ENCODE peak calls at places on chromosomes 5 and 9, in four cellular contexts. R is nephron progenitor cell, J is RWPE1, O is endothelial cell. L is an unnamed sample.

GRCh38 chr9:95005276-95006141 is 279.0 kb downstream of the AOPEP start:
- DNase-seq in R (peak; percentile 18), J (peak; percentile 46), O (no peak), L (no peak)

GRCh38 chr9:119159386-119159785 is 209.8 kb downstream of the BRINP1 start:
- DNase-seq in R (no peak), J (no peak), O (no peak), L (no peak)

GRCh38 chr5:133265720-133266575 is 214.1 kb downstream of the HSPA4 start:
- DNase-seq in R (no peak), J (no peak), O (no peak), L (no peak)

GRCh38 chr9:71273613-71274012 is 152.2 kb upstream of the TRPM3 start:
- DNase-seq in R (no peak), J (no peak), O (no peak), L (no peak)

GRCh38 chr9:71638627-71639026 is 129.7 kb downstream of the CEMIP2 start:
- DNase-seq in R (no peak), J (no peak), O (peak; percentile 12), L (no peak)

GRCh38 chr5:61933787-61934626 is 372.0 kb upstream of the KIF2A start:
- DNase-seq in R (peak; percentile 56), J (peak; percentile 78), O (peak; percentile 74), L (peak; percentile 70)

GRCh38 chr5:60382761-60383160 is 317.2 kb downstream of the DEPDC1B start:
- DNase-seq in R (no peak), J (peak; percentile 53), O (no peak), L (peak; percentile 14)

GRCh38 chr9:132546148-132547051 is 36.0 kb upstream of the BARHL1 start:
- DNase-seq in R (peak; percentile 78), J (peak; percentile 36), O (peak; percentile 43), L (peak; percentile 59)

GRCh38 chr5:115820846-115821245 is 4.4 kb upstream of the CDO1 start:
- DNase-seq in R (no peak), J (no peak), O (no peak), L (no peak)

GRCh38 chr9:27124151-27124550 is 15.1 kb downstream of the TEK start:
- DNase-seq in R (no peak), J (no peak), O (no peak), L (no peak)

GRCh38 chr5:14357441-14357840 is 214.3 kb downstream of the TRIO start:
- DNase-seq in R (no peak), J (no peak), O (peak; percentile 29), L (no peak)

GRCh38 chr5:50406874-50407273 is 34.2 kb downstream of the EMB start:
- DNase-seq in R (peak; percentile 3), J (peak; percentile 21), O (no peak), L (no peak)

GRCh38 chr9:73816905-73817304 is 665.2 kb downstream of the ANXA1 start:
- DNase-seq in R (no peak), J (no peak), O (no peak), L (no peak)

GRCh38 chr5:150112211-150113046 is 26.1 kb upstream of the CSF1R start:
- DNase-seq in R (no peak), J (peak; percentile 59), O (no peak), L (no peak)

GRCh38 chr9:74431467-74431866 is 65.7 kb upstream of the RORB start:
- DNase-seq in R (no peak), J (no peak), O (no peak), L (no peak)

GRCh38 chr5:179239256-179240135 is 105.8 kb downstream of the ADAMTS2 start:
- DNase-seq in R (no peak), J (no peak), O (no peak), L (no peak)

GRCh38 chr5:121987685-121988073 is 25.9 kb downstream of the SRFBP1 start:
- DNase-seq in R (no peak), J (no peak), O (no peak), L (no peak)

GRCh38 chr5:145838276-145838675 is 3.1 kb upstream of the PRELID2 start:
- DNase-seq in R (no peak), J (no peak), O (no peak), L (no peak)

GRCh38 chr9:88266416-88266815 is 121.8 kb upstream of the SPIN1 start:
- DNase-seq in R (no peak), J (peak; percentile 28), O (no peak), L (no peak)

GRCh38 chr5:39794511-39794910 is 369.7 kb upstream of the DAB2 start:
- DNase-seq in R (no peak), J (no peak), O (no peak), L (no peak)

GRCh38 chr9:130946778-130947617 is 8.0 kb upstream of the FIBCD1 start:
- DNase-seq in R (no peak), J (peak; percentile 96), O (no peak), L (peak; percentile 33)

GRCh38 chr9:71664566-71664965 is 103.7 kb downstream of the CEMIP2 start:
- DNase-seq in R (no peak), J (no peak), O (no peak), L (no peak)

GRCh38 chr9:105503873-105504272 is 54.1 kb upstream of the FKTN start:
- DNase-seq in R (no peak), J (no peak), O (no peak), L (no peak)

GRCh38 chr5:37838152-37838932 is 1.5 kb downstream of the GDNF start:
- DNase-seq in R (peak; percentile 36), J (no peak), O (peak; percentile 47), L (no peak)

GRCh38 chr5:178425621-178426068 is 164.5 kb downstream of the COL23A1 start:
- DNase-seq in R (no peak), J (no peak), O (no peak), L (no peak)

GRCh38 chr9:22079873-22080341 is 70.8 kb upstream of the CDKN2B start:
- DNase-seq in R (no peak), J (no peak), O (no peak), L (peak; percentile 11)

DNA sequence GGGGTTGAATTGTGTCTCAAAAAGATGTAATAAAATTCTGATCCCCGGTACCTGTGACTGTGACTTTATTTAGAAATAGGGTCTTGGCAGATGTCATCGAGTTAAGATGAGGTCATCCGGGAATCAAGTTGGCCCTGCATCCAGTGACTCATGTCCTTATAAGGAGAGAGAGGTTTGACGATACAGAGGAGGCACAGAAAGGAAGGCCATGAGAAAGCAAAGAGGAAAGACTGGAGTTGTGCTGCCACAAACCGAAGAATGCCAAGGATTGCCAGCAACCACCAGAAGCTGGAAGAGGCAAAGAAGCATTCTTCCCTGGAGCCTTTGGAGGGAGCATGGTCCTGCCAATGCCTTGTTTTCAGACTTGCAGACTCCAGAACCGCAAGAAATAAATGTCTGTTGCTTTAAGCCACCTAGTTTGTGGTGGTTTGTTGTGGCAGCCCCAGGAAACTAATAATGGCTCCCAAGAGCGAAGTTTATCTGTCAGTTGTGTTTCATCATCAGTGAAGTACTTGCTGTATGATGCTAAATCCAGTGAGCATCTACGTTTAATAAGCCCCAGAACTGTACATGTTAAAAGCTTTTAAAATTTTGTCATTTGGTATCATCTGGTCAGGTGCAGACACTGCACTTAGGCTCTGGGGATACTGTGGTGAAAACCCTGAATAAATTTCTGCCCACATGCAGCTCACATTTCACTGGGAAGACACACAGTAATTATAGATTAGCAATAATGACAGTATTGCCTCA is 114.8 kb downstream of the TLE4 start:
- DNase-seq in R (no peak), J (no peak), O (no peak), L (no peak)
- TF ChIP-seq CTCF in R (no peak), J (no peak), O (no peak), L (no peak)

DNA sequence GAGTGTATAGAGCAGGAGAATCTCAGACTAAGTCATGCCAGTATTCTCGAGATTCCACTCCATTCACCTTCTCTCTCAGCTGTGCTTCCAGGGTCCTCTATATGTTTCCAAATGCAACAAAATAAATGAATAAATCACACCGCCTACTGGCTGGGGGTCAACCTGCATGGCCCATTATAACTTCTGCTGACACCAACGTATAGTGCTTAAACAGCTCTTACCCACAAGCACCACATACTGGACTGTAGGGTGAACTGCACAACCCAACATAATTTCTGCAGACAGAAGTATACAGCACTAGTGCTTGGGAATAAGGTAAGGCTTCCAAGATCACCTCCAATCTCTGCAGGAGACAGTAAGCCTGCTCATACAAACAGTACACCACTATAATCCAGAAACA is 33.1 kb upstream of the HTR4 start:
- DNase-seq in R (peak; percentile 3), J (no peak), O (peak; percentile 23), L (peak; percentile 42)
- TF ChIP-seq CTCF in R (peak; percentile 27), J (no peak), O (peak; percentile 63), L (peak; percentile 73)

DNA sequence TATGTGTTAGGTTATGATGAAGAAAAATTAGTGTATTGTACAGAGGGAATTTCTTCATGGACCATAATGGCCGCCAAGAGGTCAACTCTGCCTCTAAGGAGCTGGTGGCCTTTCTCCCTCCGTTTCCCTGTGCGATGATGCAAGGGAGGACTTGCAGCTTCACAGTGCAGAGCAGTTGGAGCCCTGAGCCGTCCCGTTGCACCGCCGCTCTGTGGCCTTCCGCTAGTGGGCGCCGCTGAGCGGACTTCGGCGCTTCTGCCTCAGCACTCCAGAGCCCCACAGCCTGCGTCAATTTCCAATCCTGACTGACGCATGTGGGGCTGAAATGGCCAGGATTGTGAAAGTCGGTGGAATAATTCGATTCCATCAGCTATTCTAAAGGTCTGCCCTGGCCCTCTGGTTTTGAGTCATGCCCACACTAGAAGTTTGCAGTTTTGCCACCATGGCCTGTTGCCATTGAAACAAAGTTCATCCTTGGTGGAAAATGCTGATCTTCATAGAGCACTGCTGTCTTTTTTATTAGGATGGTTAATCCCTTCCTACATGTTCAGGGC is 22.7 kb upstream of the LECT2 start:
- DNase-seq in R (peak; percentile 78), J (no peak), O (peak; percentile 91), L (peak; percentile 79)
- TF ChIP-seq CTCF in R (peak; percentile 73), J (no peak), O (peak; percentile 82), L (peak; percentile 66)

GRCh38 chr5:6759401-6759800 is 46.2 kb downstream of the TENT4A start:
- DNase-seq in R (no peak), J (no peak), O (no peak), L (peak; percentile 11)
- TF ChIP-seq CTCF in R (no peak), J (no peak), O (no peak), L (no peak)

DNA sequence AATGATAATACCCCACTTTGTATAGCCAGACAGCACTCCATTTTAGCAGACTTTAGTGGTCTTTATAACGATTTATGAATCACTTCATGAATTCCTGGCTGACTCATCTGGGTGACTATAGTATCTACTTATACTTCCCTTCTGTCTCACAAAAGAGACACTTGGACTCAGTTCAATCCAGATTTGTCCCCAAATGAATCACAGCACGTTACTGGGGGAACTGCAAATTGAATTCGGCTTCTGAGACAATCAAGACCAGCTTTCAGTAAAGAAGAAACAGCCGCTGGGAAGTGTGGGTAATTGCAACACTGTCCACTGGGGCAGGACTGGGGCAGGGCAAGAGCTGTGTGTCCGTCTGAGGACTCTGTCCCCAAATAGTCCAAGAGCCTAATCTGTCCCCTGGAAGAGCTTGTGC is 337.3 kb upstream of the RFX3 start:
- DNase-seq in R (no peak), J (peak; percentile 30), O (no peak), L (peak; percentile 24)
- TF ChIP-seq CTCF in R (no peak), J (no peak), O (no peak), L (no peak)

DNA sequence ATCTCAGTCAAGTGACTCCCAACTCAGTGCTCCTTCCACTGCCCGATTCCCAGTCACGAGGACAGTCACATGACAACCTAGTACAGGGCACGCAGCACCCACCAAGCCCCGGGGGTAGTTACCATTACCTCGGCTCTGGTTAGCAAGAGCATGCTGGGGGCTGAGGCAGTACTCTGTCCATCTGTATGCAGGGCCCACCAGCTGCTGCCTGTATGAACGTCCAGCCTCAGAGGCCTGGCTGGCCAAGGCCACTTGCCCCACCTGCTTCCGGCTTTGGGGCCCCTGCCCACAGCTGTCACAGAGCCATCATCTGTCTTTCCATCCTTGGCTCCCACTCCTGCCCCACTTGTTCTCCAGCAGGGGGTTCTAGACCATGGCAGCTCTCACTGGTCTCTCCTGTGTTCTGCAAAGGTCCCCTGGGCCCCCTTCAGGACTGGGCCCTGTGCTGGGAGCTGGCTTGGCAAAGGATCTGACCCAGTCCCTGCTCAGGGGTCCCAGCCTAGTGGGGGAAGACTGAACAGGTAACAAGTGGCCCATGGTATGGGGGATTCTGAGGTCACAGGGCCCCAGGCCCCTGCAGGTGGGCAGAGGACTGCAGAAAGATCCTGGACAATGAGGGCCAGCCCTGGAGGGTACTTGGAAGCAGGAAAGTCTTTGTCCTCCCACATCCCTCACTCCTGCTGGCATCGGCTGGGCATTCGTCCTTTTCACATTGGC is 3.3 kb downstream of the RPL35 start:
- DNase-seq in R (no peak), J (no peak), O (no peak), L (no peak)
- TF ChIP-seq CTCF in R (no peak), J (no peak), O (no peak), L (no peak)